ENCODE peak calls at places on chromosome 1, in five cellular contexts. O is PC-3; H is neural crest cell; Q is activated CD4-positive, alpha-beta memory T cell treated with anti-CD3 and anti-CD28 coated beads, Interleukin-2, amount 10 ng/mL, durations not matched to agents 7 days and 5 days; K is progenitor cell of endocrine pancreas. Z is an unnamed sample.

GRCh38 chr1:81889166-81889565 is 88.4 kb downstream of the ADGRL2 start:
- DNase-seq in O (no peak), K (no peak), Q (no peak), H (no peak), Z (no peak)

GRCh38 chr1:1940123-1940425 is 21.0 kb upstream of the TMEM52 start:
- DNase-seq in Q (no peak), K (no peak), H (no peak), O (no peak), Z (no peak)

GRCh38 chr1:201080135-201080534 is 32.1 kb downstream of the CACNA1S start:
- DNase-seq in H (no peak), K (no peak), Q (no peak), O (peak), Z (no peak)

GRCh38 chr1:44013949-44014348 is 17.3 kb downstream of the SLC6A9 start:
- DNase-seq in Q (no peak), K (no peak), H (no peak), O (no peak), Z (no peak)

GRCh38 chr1:110615548-110616130 is 9.5 kb upstream of the KCNA2 start:
- DNase-seq in O (peak), H (peak), Q (peak), K (peak), Z (peak)

GRCh38 chr1:33610391-33610790 is 137.9 kb downstream of the ZSCAN20 start:
- DNase-seq in K (no peak), O (no peak), Q (no peak), H (no peak), Z (no peak)

GRCh38 chr1:201482755-201483154 is 13.8 kb upstream of the PHLDA3 start:
- DNase-seq in K (no peak), Q (no peak), H (no peak), O (no peak), Z (no peak)

GRCh38 chr1:65277605-65278343 is 31.6 kb upstream of the DNAJC6 start:
- DNase-seq in Q (no peak), O (no peak), K (no peak), H (no peak), Z (no peak)

GRCh38 chr1:77652179-77652745 is 30.2 kb downstream of the ZZZ3 start:
- DNase-seq in H (no peak), O (no peak), K (no peak), Q (no peak), Z (no peak)

GRCh38 chr1:1535989-1536937 is 4.2 kb downstream of the TMEM240 start:
- DNase-seq in O (no peak), Q (no peak), H (no peak), K (no peak), Z (no peak)

GRCh38 chr1:203173566-203173965 is 2.1 kb downstream of the MYBPH start:
- DNase-seq in O (no peak), Q (no peak), H (no peak), K (no peak), Z (peak)

GRCh38 chr1:166193057-166193456 is 26.3 kb upstream of the FAM78B start:
- DNase-seq in Q (no peak), K (no peak), H (no peak), O (no peak), Z (no peak)

GRCh38 chr1:205994342-205994741 is 8.9 kb downstream of the RAB7B start:
- DNase-seq in H (peak), O (no peak), Q (no peak), K (no peak), Z (no peak)

GRCh38 chr1:67126974-67127373 is 7.8 kb downstream of the C1orf141 start:
- DNase-seq in O (no peak), H (no peak), K (no peak), Q (no peak), Z (no peak)

Z was measured in kidney tubule cell.